ENCODE peak calls at places on chromosome 4, in ten cellular contexts. One of them, this sample, is unnamed.

GRCh38 chr4:89491731-89492235 is 184.2 kb upstream of the GPRIN3 start:
- DNase-seq in aorta: no peak
- DNase-seq in A172: no peak
- DNase-seq in stimulated activated CD4-positive, alpha-beta T cell treated with anti-CD3 and anti-CD28 coated beads, Interleukin-1b, Interleukin-23, amount 100 ng/mL, for 24 hours: no peak
- DNase-seq in PC-9: no peak
- DNase-seq in GM23248: no peak
- DNase-seq in cardiac fibroblast: no peak
- DNase-seq in ELF-1: no peak
- DNase-seq in iris pigment epithelial cell: no peak
- DNase-seq in HTR-8/SVneo: no peak
- DNase-seq in this sample: no peak

GRCh38 chr4:1196421-1197183 is 24.2 kb upstream of the SPON2 start:
- DNase-seq in HTR-8/SVneo: no peak
- DNase-seq in A172: no peak
- DNase-seq in stimulated activated CD4-positive, alpha-beta T cell treated with anti-CD3 and anti-CD28 coated beads, Interleukin-1b, Interleukin-23, amount 100 ng/mL, for 24 hours: no peak
- DNase-seq in aorta: no peak
- DNase-seq in iris pigment epithelial cell: no peak
- DNase-seq in ELF-1: no peak
- DNase-seq in cardiac fibroblast: no peak
- DNase-seq in PC-9: no peak
- DNase-seq in GM23248: no peak
- DNase-seq in this sample: no peak

GRCh38 chr4:53865031-53865430 is 199.4 kb downstream of the CHIC2 start:
- DNase-seq in A172: no peak
- DNase-seq in stimulated activated CD4-positive, alpha-beta T cell treated with anti-CD3 and anti-CD28 coated beads, Interleukin-1b, Interleukin-23, amount 100 ng/mL, for 24 hours: no peak
- DNase-seq in HTR-8/SVneo: no peak
- DNase-seq in iris pigment epithelial cell: no peak
- DNase-seq in ELF-1: no peak
- DNase-seq in GM23248: no peak
- DNase-seq in PC-9: no peak
- DNase-seq in aorta: no peak
- DNase-seq in cardiac fibroblast: no peak
- DNase-seq in this sample: no peak

GRCh38 chr4:152408514-152409327 is 127.2 kb downstream of the FBXW7 start:
- DNase-seq in A172: peak; percentile 19
- DNase-seq in ELF-1: no peak
- DNase-seq in HTR-8/SVneo: peak; percentile 15
- DNase-seq in cardiac fibroblast: peak; percentile 37
- DNase-seq in GM23248: peak; percentile 64
- DNase-seq in aorta: no peak
- DNase-seq in stimulated activated CD4-positive, alpha-beta T cell treated with anti-CD3 and anti-CD28 coated beads, Interleukin-1b, Interleukin-23, amount 100 ng/mL, for 24 hours: no peak
- DNase-seq in PC-9: peak; percentile 6
- DNase-seq in iris pigment epithelial cell: peak; percentile 58
- DNase-seq in this sample: no peak

GRCh38 chr4:47835489-47835888 is 2.4 kb downstream of the CORIN start:
- DNase-seq in GM23248: peak; percentile 20
- DNase-seq in ELF-1: no peak
- DNase-seq in cardiac fibroblast: peak; percentile 15
- DNase-seq in aorta: no peak
- DNase-seq in iris pigment epithelial cell: peak; percentile 41
- DNase-seq in HTR-8/SVneo: no peak
- DNase-seq in A172: no peak
- DNase-seq in PC-9: no peak
- DNase-seq in stimulated activated CD4-positive, alpha-beta T cell treated with anti-CD3 and anti-CD28 coated beads, Interleukin-1b, Interleukin-23, amount 100 ng/mL, for 24 hours: no peak
- DNase-seq in this sample: no peak

GRCh38 chr4:155952546-155952945 is 1.1 kb downstream of the CTSO start:
- DNase-seq in A172: peak; percentile 31
- DNase-seq in HTR-8/SVneo: no peak
- DNase-seq in cardiac fibroblast: peak; percentile 52
- DNase-seq in GM23248: peak; percentile 59
- DNase-seq in ELF-1: no peak
- DNase-seq in aorta: no peak
- DNase-seq in stimulated activated CD4-positive, alpha-beta T cell treated with anti-CD3 and anti-CD28 coated beads, Interleukin-1b, Interleukin-23, amount 100 ng/mL, for 24 hours: no peak
- DNase-seq in iris pigment epithelial cell: peak; percentile 31
- DNase-seq in PC-9: no peak
- DNase-seq in this sample: no peak

GRCh38 chr4:101345596-101346311 is 1.6 kb downstream of the PPP3CA start:
- DNase-seq in iris pigment epithelial cell: peak; percentile 51
- DNase-seq in PC-9: peak; percentile 20
- DNase-seq in A172: peak; percentile 45
- DNase-seq in aorta: peak; percentile 73
- DNase-seq in stimulated activated CD4-positive, alpha-beta T cell treated with anti-CD3 and anti-CD28 coated beads, Interleukin-1b, Interleukin-23, amount 100 ng/mL, for 24 hours: peak; percentile 34
- DNase-seq in HTR-8/SVneo: peak; percentile 40
- DNase-seq in GM23248: peak; percentile 69
- DNase-seq in ELF-1: peak; percentile 50
- DNase-seq in cardiac fibroblast: peak; percentile 61
- DNase-seq in this sample: peak; percentile 66

GRCh38 chr4:48639816-48640215 is 140.3 kb downstream of the FRYL start:
- DNase-seq in GM23248: no peak
- DNase-seq in cardiac fibroblast: no peak
- DNase-seq in stimulated activated CD4-positive, alpha-beta T cell treated with anti-CD3 and anti-CD28 coated beads, Interleukin-1b, Interleukin-23, amount 100 ng/mL, for 24 hours: no peak
- DNase-seq in A172: no peak
- DNase-seq in PC-9: no peak
- DNase-seq in ELF-1: no peak
- DNase-seq in iris pigment epithelial cell: no peak
- DNase-seq in HTR-8/SVneo: no peak
- DNase-seq in aorta: no peak
- DNase-seq in this sample: no peak

GRCh38 chr4:23861897-23862296 is 27.9 kb downstream of the PPARGC1A start:
- DNase-seq in stimulated activated CD4-positive, alpha-beta T cell treated with anti-CD3 and anti-CD28 coated beads, Interleukin-1b, Interleukin-23, amount 100 ng/mL, for 24 hours: no peak
- DNase-seq in GM23248: no peak
- DNase-seq in ELF-1: no peak
- DNase-seq in HTR-8/SVneo: no peak
- DNase-seq in PC-9: no peak
- DNase-seq in aorta: no peak
- DNase-seq in iris pigment epithelial cell: no peak
- DNase-seq in A172: no peak
- DNase-seq in cardiac fibroblast: no peak
- DNase-seq in this sample: no peak

GRCh38 chr4:48570646-48571220 is 80.7 kb downstream of the ZAR1 start:
- DNase-seq in iris pigment epithelial cell: peak; percentile 74
- DNase-seq in GM23248: peak; percentile 87
- DNase-seq in PC-9: no peak
- DNase-seq in cardiac fibroblast: peak; percentile 5
- DNase-seq in HTR-8/SVneo: peak; percentile 9
- DNase-seq in A172: peak; percentile 53
- DNase-seq in stimulated activated CD4-positive, alpha-beta T cell treated with anti-CD3 and anti-CD28 coated beads, Interleukin-1b, Interleukin-23, amount 100 ng/mL, for 24 hours: no peak
- DNase-seq in ELF-1: no peak
- DNase-seq in aorta: no peak
- DNase-seq in this sample: no peak

GRCh38 chr4:184344435-184344834 is 126.8 kb upstream of the ENPP6 start:
- DNase-seq in GM23248: no peak
- DNase-seq in cardiac fibroblast: no peak
- DNase-seq in iris pigment epithelial cell: no peak
- DNase-seq in stimulated activated CD4-positive, alpha-beta T cell treated with anti-CD3 and anti-CD28 coated beads, Interleukin-1b, Interleukin-23, amount 100 ng/mL, for 24 hours: no peak
- DNase-seq in HTR-8/SVneo: no peak
- DNase-seq in aorta: no peak
- DNase-seq in PC-9: no peak
- DNase-seq in A172: no peak
- DNase-seq in ELF-1: no peak
- DNase-seq in this sample: no peak

GRCh38 chr4:57424231-57424897 is 314.2 kb upstream of the IGFBP7 start:
- DNase-seq in ELF-1: peak; percentile 14
- DNase-seq in cardiac fibroblast: peak; percentile 88
- DNase-seq in HTR-8/SVneo: peak; percentile 51
- DNase-seq in iris pigment epithelial cell: peak; percentile 72
- DNase-seq in aorta: peak; percentile 82
- DNase-seq in A172: peak; percentile 49
- DNase-seq in PC-9: peak; percentile 37
- DNase-seq in stimulated activated CD4-positive, alpha-beta T cell treated with anti-CD3 and anti-CD28 coated beads, Interleukin-1b, Interleukin-23, amount 100 ng/mL, for 24 hours: no peak
- DNase-seq in GM23248: peak; percentile 96
- DNase-seq in this sample: no peak

This sample was measured in memory B cell.